ENCODE peak calls at places on chromosomes 13 and 19, in four cellular contexts. J is endothelial cell, F is hippocampal formation, I is H54. K is an unnamed sample.

GRCh38 chr13:74758188-74758587 is 624.0 kb upstream of the KLF12 start:
- DNase-seq in F (no peak), I (no peak), J (no peak), K (no peak)

GRCh38 chr13:70107498-70108271 is at the start of gene ATXN8OS:
- DNase-seq in J (peak; percentile 26), F (no peak), I (no peak), K (no peak)

GRCh38 chr19:6738726-6739389 is 622 bp upstream of the TRIP10 start:
- DNase-seq in I (no peak), J (peak; percentile 22), F (no peak), K (no peak)

GRCh38 chr13:32889986-32890565 is 126.1 kb upstream of the KL start:
- DNase-seq in J (no peak), I (no peak), F (no peak), K (no peak)

GRCh38 chr13:34696741-34697140 is 245.3 kb upstream of the NBEA start:
- DNase-seq in I (no peak), J (no peak), F (no peak), K (no peak)

GRCh38 chr19:47550129-47550528 is 22.8 kb downstream of the ZNF541 start:
- DNase-seq in J (no peak), F (no peak), I (no peak), K (no peak)

GRCh38 chr13:77774181-77774580 is 76.7 kb downstream of the SLAIN1 start:
- DNase-seq in J (no peak), I (no peak), F (no peak), K (no peak)

GRCh38 chr19:34481861-34482379 is 362 bp downstream of the WTIP start:
- DNase-seq in I (peak; percentile 61), J (peak; percentile 55), F (no peak), K (no peak)

GRCh38 chr19:7018828-7019227 is 2.4 kb downstream of the MBD3L2B start:
- DNase-seq in I (no peak), J (no peak), F (no peak), K (no peak)

GRCh38 chr19:1324792-1325567 is 39.3 kb downstream of the EFNA2 start:
- DNase-seq in F (peak; percentile 20), I (peak; percentile 71), J (peak; percentile 69), K (peak; percentile 69)